ENCODE peak calls at places on chromosomes 1 and 21, in four cellular contexts. D is H9, S is neuronal stem cell, W is H1. E is an unnamed sample.

GRCh38 chr21:23308741-23309140 is 2298.5 kb downstream of the MRPL39 start:
- DNase-seq in D (no peak), S (no peak), W (no peak), E (no peak)

GRCh38 chr1:4700801-4701200 is 46.4 kb downstream of the AJAP1 start:
- DNase-seq in D (no peak), S (no peak), W (no peak), E (no peak)

GRCh38 chr1:110872366-110872744 is 593 bp upstream of the CD53 start:
- DNase-seq in D (no peak), S (no peak), W (no peak), E (no peak)

GRCh38 chr1:145912128-145912641 is 2.3 kb upstream of the ITGA10 start:
- DNase-seq in D (no peak), S (no peak), W (no peak), E (no peak)

GRCh38 chr1:95223110-95223509 is 10.9 kb upstream of the RWDD3 start:
- DNase-seq in D (no peak), S (no peak), W (no peak), E (peak)

GRCh38 chr1:14598498-14599172 is at the start of gene KAZN:
- DNase-seq in D (peak), S (peak), W (no peak), E (no peak)

GRCh38 chr1:144551107-144551542 is 41.6 kb upstream of the PPIAL4F start:
- DNase-seq in D (no peak), S (no peak), W (no peak), E (peak)

GRCh38 chr1:33219886-33220661 is 36.2 kb upstream of the ZNF362 start:
- DNase-seq in D (peak), S (no peak), W (no peak), E (peak)

GRCh38 chr1:15915991-15916390 is 59.9 kb downstream of the ZBTB17 start:
- DNase-seq in D (no peak), S (no peak), W (no peak), E (peak)

GRCh38 chr1:208098758-208099157 is 145.4 kb downstream of the PLXNA2 start:
- DNase-seq in D (no peak), S (no peak), W (no peak), E (no peak)

GRCh38 chr21:17250651-17251294 is 262.1 kb upstream of the CXADR start:
- DNase-seq in D (no peak), S (no peak), W (no peak), E (no peak)

GRCh38 chr1:5916572-5917280 is 75.5 kb downstream of the NPHP4 start:
- DNase-seq in D (no peak), S (no peak), W (no peak), E (no peak)

GRCh38 chr1:212605441-212605976 is 3.1 kb upstream of the ATF3 start:
- DNase-seq in D (no peak), S (peak), W (no peak), E (peak)

GRCh38 chr1:7207875-7208646 is 422.8 kb downstream of the CAMTA1 start:
- DNase-seq in D (peak), S (peak), W (peak), E (peak)

GRCh38 chr1:21568809-21569385 is 59.7 kb downstream of the ALPL start:
- DNase-seq in D (no peak), S (no peak), W (no peak), E (no peak)

GRCh38 chr1:117678246-117678977 is 72.6 kb downstream of the TENT5C start:
- DNase-seq in D (no peak), S (no peak), W (no peak), E (peak)

GRCh38 chr21:9767592-9768375 is 753.6 kb upstream of the TPTE start:
- DNase-seq in D (no peak), S (no peak), W (no peak), E (no peak)

GRCh38 chr1:204093756-204094155 is 20.8 kb downstream of the SOX13 start:
- DNase-seq in D (no peak), S (no peak), W (no peak), E (no peak)

GRCh38 chr1:54652172-54652571 is 10.6 kb downstream of the MROH7 start:
- DNase-seq in D (no peak), S (no peak), W (no peak), E (no peak)

GRCh38 chr1:12150456-12151200 is 16.2 kb upstream of the TNFRSF1B start:
- DNase-seq in D (no peak), S (no peak), W (no peak), E (no peak)

GRCh38 chr21:27047331-27048314 is 80.7 kb upstream of the ADAMTS5 start:
- DNase-seq in D (no peak), S (peak), W (no peak), E (peak)
- H2BK15ac ChIP-seq in D (no peak), S (no peak), W (no peak), E (no peak)

GRCh38 chr1:27572019-27572678 is 31.8 kb downstream of the AHDC1 start:
- DNase-seq in D (no peak), S (no peak), W (no peak), E (no peak)

GRCh38 chr1:27574871-27575831 is 28.8 kb downstream of the AHDC1 start:
- DNase-seq in D (peak), S (peak), W (no peak), E (peak)

GRCh38 chr1:27572679-27573426 is 31.1 kb downstream of the AHDC1 start:
- DNase-seq in D (no peak), S (no peak), W (no peak), E (peak)

GRCh38 chr1:27575861-27576331 is 28.0 kb downstream of the AHDC1 start:
- DNase-seq in D (peak), S (no peak), W (no peak), E (peak)

DNA sequence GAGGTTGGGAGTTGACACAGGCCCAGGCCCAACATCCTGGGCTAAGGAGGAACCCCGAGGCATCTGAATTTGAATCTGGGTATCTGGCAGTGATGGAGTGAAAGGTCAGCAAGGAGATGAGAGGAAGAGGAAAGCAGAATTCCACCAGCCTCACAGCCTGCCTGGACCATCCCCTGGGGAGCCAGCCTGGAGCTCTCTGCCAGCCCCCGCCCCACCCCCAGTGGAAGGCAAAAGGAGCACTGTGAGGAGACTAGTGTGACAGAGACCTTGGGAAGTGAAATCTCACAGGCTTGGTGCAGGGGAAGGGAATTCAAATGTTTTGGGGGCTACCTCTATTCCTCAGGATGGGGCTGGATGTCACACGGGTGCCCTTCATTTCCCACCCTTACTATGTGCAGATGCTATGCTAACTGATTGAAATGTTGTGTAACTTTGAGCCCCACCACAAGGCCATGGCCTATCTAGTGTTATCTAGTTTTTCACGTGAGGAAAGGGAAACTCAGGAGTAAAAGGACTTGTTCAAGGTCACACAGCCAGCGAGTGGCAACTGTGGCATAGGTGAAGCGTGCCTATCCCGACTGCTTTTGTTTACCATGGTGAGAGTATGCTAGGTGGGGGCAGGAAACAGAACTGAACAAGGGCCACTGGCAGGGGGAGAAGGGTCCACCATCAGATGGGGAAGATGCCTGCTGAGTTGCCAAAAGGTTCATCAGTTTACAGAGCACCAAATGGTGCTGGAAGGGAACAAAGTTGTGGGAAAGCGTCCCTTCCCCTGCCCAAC is 29.8 kb downstream of the AHDC1 start:
- DNase-seq in D (no peak), S (no peak), W (no peak), E (no peak)
- H3K27ac ChIP-seq in D (no peak), S (peak), W (peak), E (peak)

GRCh38 chr1:205450448-205450847 is 5.4 kb downstream of the BLACAT1 start:
- DNase-seq in D (peak), S (no peak), W (no peak), E (no peak)

GRCh38 chr1:205448540-205449253 is 7.1 kb downstream of the BLACAT1 start:
- DNase-seq in D (peak), S (no peak), W (no peak), E (no peak)

GRCh38 chr1:205449750-205450443 is 5.9 kb downstream of the BLACAT1 start:
- DNase-seq in D (peak), S (no peak), W (no peak), E (peak)

GRCh38 chr1:205447457-205448415 is 8.1 kb downstream of the BLACAT1 start:
- DNase-seq in D (peak), S (no peak), W (no peak), E (no peak)

DNA sequence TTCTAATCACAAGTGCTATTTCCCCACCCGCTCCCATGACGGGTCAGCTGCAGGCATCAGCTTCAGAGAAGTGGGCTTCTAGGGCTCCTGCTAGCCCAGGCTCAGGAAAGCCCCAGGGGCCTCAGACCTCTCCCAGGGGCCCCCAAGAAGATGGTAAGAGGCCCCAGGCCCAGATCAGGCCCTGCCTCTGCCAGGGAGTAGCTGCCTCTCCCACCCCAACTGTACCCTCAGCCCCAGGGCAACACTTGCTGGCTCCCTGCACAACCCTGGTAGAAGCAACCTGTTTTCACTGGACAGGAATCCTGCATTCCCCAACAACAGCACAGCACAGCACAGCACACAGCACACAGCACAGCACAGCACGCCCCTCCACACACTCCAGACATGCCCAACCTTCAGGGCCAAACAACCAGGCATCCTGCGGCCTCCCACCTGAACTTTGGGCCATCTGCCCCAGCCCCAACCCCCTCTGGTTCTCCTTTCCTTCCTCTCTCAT is 6.5 kb downstream of the BLACAT1 start:
- DNase-seq in D (no peak), S (no peak), W (no peak), E (no peak)
- H2BK12ac ChIP-seq in D (no peak), S (peak), W (peak), E (no peak)

DNA sequence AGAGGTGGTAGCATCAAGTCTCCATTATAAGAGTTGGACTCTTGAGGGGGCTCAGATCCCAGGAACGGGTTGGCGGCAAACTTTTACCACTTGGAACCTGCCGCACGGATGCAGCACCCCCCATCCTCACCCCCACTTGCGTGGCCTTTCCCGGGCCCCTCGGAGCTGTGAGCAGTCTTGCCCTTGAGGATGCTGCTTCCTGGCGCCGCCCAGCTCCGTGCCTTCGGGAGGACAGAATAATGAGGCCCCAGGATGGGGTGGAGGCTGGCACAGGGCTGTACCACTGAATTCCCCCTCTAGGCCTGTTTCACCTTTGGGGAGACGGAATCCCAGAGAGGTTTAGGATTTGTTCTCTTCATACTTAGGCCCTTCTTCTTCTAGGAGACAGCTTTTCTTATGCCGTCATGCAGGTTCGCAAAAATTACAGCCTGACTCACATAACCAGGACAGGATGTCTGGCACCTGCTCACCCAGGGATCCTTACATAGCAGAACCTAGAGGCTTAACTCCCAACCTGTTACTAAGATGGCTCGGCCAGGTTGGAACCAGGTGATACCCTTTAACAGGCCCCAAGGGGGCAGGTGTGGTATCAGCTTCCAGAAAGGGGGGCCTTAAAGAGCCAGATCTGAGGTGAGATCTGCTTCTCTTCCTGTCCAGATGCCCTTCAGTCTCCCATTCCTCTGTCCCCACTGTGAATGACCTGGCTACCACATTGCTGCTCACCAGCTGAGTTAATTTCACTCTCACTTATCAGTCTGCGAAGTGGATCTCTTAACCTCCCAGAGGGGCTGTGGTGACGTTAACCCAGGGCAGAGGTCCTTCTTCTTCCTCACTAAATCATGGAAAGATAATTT is 1.5 kb downstream of the TRNP1 start:
- DNase-seq in D (peak), S (no peak), W (no peak), E (no peak)
- H2BK15ac ChIP-seq in D (no peak), S (no peak), W (no peak), E (peak)

E was measured in mesenchymal stem cell.